ENCODE peak calls at places on chromosomes 6 and 20, in four cellular contexts. K is CD8-positive, alpha-beta T cell; Y is right lobe of liver; A is A549. D is an unnamed sample. For H3K4me1, the result is how much of the 10 kb centered on the place peaks cover.

GRCh38 chr6:48068326-48069191 is 42.4 kb downstream of the PTCHD4 start:
- DNase-seq in Y (no peak), K (no peak), A (peak), D (no peak)

GRCh38 chr6:25136879-25137278 is 142.3 kb upstream of the CARMIL1 start:
- DNase-seq in K (no peak), Y (no peak), A (no peak), D (no peak)

GRCh38 chr20:4905195-4905594 is 96.1 kb downstream of the SLC23A2 start:
- DNase-seq in A (no peak), K (no peak), Y (no peak), D (no peak)

GRCh38 chr6:108295676-108296075 is 822 bp downstream of the AFG1L start:
- DNase-seq in Y (no peak), K (no peak), A (no peak), D (no peak)

GRCh38 chr20:63740501-63741353 is 1.2 kb downstream of the SLC2A4RG start:
- DNase-seq in A (peak), Y (peak), K (no peak), D (no peak)

GRCh38 chr6:168060521-168060931 is 18.5 kb downstream of the FRMD1 start:
- DNase-seq in K (no peak), Y (no peak), A (peak), D (peak)

GRCh38 chr20:2879148-2879547 is 5.9 kb downstream of the PTPRA start:
- DNase-seq in A (no peak), K (no peak), Y (no peak), D (no peak)

GRCh38 chr20:47768016-47768953 is 17.0 kb downstream of the SULF2 start:
- DNase-seq in A (no peak), K (no peak), Y (peak), D (no peak)

GRCh38 chr6:158008894-158009891 is 27.5 kb downstream of the SYNJ2 start:
- DNase-seq in Y (peak), A (no peak), K (no peak), D (no peak)

GRCh38 chr6:37024665-37025337 is 19.3 kb downstream of the FGD2 start:
- DNase-seq in Y (no peak), K (no peak), A (peak), D (no peak)

GRCh38 chr6:157272866-157273755 is 50.2 kb downstream of the TMEM242 start:
- DNase-seq in Y (no peak), K (peak), A (peak), D (no peak)

GRCh38 chr6:159043236-159043635 is 1.6 kb downstream of the TAGAP start:
- DNase-seq in Y (no peak), A (no peak), K (no peak), D (no peak)
- H3K4me3 ChIP-seq in Y (no peak), A (no peak), K (peak), D (no peak)

GRCh38 chr20:10654630-10655029 is 19.2 kb downstream of the JAG1 start:
- DNase-seq in Y (no peak), K (no peak), A (no peak), D (no peak)
- H3K4me1 ChIP-seq in Y (under half), K (under half), A (half or more), D (under half)

GRCh38 chr6:83193747-83194582 is 808 bp downstream of the RWDD2A start:
- DNase-seq in A (peak), Y (peak), K (peak), D (no peak)

GRCh38 chr6:83192871-83193746 is at the start of the genes PGM3 and RWDD2A:
- DNase-seq in K (peak), A (peak), Y (peak), D (no peak)

GRCh38 chr6:83188501-83188900 is 4.6 kb downstream of the PGM3 start:
- DNase-seq in K (no peak), Y (no peak), A (no peak), D (no peak)

GRCh38 chr6:83190596-83190995 is 2.5 kb downstream of the PGM3 start:
- DNase-seq in Y (no peak), A (no peak), K (no peak), D (no peak)

DNA sequence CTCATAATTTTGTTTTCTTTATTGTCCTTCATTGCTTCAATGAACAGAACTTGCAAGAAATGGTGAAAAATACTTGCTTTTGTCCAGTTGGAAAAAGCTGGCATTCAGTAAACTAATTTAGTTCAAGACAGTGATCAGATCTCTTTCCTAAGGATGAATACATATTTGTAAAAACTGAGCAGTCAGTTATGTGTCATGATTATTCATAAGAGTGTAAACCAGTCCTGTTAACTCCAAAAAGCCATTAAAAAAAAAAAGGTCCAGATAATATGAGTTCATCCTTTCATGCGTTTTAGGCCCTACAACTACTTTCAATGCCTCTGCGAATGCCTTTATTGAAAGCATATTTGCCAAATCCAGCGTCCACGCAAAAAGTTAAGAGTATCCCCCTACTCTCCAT is 609 bp downstream of the PGM3 start:
- DNase-seq in Y (no peak), A (no peak), K (no peak), D (no peak)
- H3K4me3 ChIP-seq in Y (peak), A (peak), K (peak), D (peak)

GRCh38 chr6:166364480-166364879 is 18.3 kb downstream of the MPC1 start:
- DNase-seq in A (no peak), Y (no peak), K (no peak), D (no peak)
- H3K4me1 ChIP-seq in A (under half), Y (under half), K (under half), D (under half)

GRCh38 chr6:31575952-31576684 is 753 bp downstream of the TNF start:
- DNase-seq in Y (no peak), A (no peak), K (no peak), D (no peak)

GRCh38 chr6:31574106-31575061 is 981 bp upstream of the TNF start:
- DNase-seq in A (no peak), Y (no peak), K (no peak), D (no peak)

GRCh38 chr6:31572041-31572911 is at the start of gene LTA:
- DNase-seq in Y (no peak), A (no peak), K (peak), D (no peak)

GRCh38 chr6:31575335-31575901 is at the start of gene TNF:
- DNase-seq in Y (no peak), A (no peak), K (peak), D (no peak)

DNA sequence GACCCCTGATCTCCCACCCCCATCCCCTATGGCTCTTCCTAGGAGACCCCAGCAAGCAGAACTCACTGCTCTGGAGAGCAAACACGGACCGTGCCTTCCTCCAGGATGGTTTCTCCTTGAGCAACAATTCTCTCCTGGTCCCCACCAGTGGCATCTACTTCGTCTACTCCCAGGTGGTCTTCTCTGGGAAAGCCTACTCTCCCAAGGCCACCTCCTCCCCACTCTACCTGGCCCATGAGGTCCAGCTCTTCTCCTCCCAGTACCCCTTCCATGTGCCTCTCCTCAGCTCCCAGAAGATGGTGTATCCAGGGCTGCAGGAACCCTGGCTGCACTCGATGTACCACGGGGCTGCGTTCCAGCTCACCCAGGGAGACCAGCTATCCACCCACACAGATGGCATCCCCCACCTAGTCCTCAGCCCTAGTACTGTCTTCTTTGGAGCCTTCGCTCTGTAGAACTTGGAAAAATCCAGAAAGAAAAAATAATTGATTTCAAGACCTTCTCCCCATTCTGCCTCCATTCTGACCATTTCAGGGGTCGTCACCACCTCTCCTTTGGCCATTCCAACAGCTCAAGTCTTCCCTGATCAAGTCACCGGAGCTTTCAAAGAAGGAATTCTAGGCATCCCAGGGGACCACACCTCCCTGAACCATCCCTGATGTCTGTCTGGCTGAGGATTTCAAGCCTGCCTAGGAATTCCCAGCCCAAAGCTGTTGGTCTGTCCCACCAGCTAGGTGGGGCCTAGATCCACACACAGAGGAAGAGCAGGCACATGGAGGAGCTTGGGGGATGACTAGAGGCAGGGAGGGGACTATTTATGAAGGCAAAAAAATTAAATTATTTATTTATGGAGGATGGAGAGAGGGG is 1.4 kb downstream of the LTA start:
- DNase-seq in A (no peak), K (no peak), Y (no peak), D (no peak)
- H3K4me3 ChIP-seq in A (no peak), K (peak), Y (no peak), D (no peak)

GRCh38 chr6:39820553-39820952 is 28.4 kb downstream of the DAAM2 start:
- DNase-seq in Y (no peak), A (no peak), K (no peak), D (no peak)

GRCh38 chr6:39819676-39820075 is 27.5 kb downstream of the DAAM2 start:
- DNase-seq in K (no peak), Y (no peak), A (no peak), D (no peak)

GRCh38 chr6:39819226-39819625 is 27.1 kb downstream of the DAAM2 start:
- DNase-seq in Y (no peak), A (no peak), K (no peak), D (no peak)

GRCh38 chr6:39821739-39822532 is 29.8 kb downstream of the DAAM2 start:
- DNase-seq in Y (no peak), K (no peak), A (no peak), D (no peak)

DNA sequence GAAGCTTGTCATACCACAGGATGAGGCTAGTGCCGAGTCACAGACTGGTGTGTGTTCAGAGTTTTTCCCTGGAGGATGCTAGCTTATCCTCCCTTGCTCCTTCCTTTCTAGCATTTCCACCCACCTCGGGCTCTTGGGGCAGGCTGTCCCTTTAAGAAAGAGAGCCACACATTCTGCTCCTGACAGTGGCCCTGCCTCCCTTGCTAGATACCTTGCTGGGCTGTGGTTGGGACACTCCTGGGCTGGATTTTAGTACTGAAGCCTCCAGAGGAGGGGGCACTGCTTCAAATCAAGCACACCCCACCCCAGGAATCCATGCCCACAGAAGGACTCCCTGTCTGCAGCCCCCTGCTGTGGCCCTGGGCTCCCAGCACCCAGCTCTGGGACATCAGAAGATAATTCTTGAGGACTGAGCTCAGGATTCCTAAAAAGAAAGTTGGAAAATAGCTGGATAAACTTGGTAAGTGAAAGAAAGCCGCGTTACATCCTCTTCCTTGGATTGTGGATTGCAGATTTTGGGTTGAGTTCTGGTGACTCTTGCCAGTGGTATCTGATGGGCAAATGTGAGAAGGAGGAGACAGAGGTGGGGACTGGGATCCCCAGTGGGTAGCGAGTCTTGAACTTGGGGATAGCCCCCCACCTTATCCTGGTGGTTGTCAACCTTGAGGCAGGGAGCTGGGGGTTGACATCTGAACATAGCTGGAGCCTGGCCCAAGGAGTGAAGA is 29.0 kb downstream of the DAAM2 start:
- DNase-seq in K (no peak), Y (no peak), A (no peak), D (no peak)
- H3K4me1 ChIP-seq in K (under half), Y (under half), A (under half), D (under half)

GRCh38 chr6:26175033-26175427 is 87.8 kb downstream of the HFE start:
- DNase-seq in K (no peak), Y (no peak), A (no peak), D (no peak)
- H3K4me3 ChIP-seq in K (no peak), Y (no peak), A (no peak), D (no peak)

GRCh38 chr20:32466739-32467505 is 108.8 kb downstream of the ASXL1 start:
- DNase-seq in K (no peak), Y (no peak), A (no peak), D (no peak)

GRCh38 chr20:32462900-32463641 is 104.9 kb downstream of the ASXL1 start:
- DNase-seq in K (no peak), Y (no peak), A (no peak), D (no peak)

GRCh38 chr20:32465092-32465900 is 107.2 kb downstream of the ASXL1 start:
- DNase-seq in K (no peak), A (peak), Y (peak), D (no peak)

GRCh38 chr20:32463642-32464400 is 105.7 kb downstream of the ASXL1 start:
- DNase-seq in K (no peak), A (no peak), Y (peak), D (no peak)

DNA sequence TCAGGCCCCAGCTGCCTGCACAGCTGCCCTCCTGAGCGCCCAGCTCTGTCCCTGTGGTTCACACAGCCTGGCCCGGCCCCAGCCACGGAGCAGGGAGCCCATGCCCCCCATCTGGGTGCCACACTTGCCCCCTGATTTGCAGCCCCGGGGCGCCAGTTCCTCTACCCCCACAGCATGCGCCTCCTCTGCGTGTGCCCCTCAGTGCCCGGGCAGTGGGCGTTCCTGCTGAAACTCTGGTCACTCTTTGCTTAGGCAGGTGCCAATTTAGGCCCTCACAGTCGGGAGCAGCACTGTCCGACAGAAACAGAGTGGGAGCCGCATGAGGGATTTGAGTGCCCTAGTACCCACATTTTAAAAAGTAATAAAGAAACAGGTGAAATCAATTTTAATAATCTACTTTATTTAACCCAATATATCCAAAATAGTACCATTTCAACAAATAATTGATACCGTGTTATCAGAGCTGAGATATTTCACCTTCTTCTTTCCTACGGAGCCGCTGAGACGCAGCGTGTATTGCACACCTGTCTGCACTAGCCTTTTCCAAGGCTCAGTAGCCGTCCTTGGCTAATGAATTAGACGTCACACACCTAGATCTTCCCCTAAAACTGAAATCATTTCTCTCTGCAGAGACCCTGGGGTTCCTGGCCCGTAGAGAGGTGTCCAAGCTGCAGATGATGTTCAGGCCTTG is 106.4 kb downstream of the ASXL1 start:
- DNase-seq in A (no peak), K (no peak), Y (no peak), D (no peak)
- H3K4me1 ChIP-seq in A (half or more), K (under half), Y (under half), D (under half)

GRCh38 chr20:37335642-37336368 is 10.1 kb upstream of the SRC start:
- DNase-seq in A (no peak), Y (no peak), K (no peak), D (no peak)
- H3K4me3 ChIP-seq in A (no peak), Y (no peak), K (no peak), D (no peak)

DNA sequence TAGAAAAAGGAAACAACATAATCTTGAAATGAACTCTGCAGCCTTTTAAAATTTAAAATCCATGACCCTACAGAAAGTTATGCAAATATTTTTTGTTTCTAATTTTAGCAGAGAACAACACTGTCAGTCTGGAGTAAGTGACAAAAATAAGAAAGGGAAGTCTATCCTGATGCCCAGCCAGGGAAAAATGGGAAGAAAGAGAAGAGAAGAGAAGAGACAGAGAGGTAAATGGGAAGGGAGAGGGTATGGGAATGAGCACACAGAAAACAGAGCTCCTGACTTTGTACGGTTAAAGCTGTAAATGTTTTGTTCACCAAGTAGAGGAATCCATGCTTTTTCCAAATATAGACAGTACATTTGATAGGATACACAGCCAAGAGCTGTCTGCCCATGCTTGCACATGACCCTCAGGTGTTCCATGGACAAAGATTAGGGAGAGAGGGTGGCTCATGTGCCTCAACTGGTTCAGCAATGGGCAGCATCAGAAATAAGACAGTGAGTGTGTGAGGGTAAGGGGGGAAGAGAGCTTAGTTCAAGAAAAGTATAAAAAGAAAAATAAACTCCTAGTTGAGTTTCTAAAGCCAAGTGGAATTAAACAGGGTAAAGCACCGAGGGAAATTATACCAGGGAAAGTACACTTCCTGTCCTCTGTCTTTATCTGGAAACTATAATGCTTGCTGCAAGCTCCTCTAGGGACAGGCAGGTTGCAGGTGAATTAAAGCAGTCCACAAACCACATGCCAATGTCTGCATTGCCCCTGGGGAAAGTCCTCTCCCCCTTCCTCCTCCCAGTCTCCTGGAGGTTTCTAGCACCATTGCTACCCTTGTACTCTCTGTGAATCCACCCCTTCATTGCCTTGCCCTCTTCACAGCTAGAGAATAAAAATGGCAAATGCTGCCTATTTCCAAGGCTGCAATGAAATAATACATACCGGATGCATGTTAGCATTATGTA is 30.0 kb downstream of the MAP3K5 start:
- DNase-seq in Y (no peak), K (no peak), A (no peak), D (no peak)
- H3K4me1 ChIP-seq in Y (under half), K (under half), A (under half), D (under half)

D was measured in iPS DF 6.9.